ENCODE peak calls at places on chromosomes 2 and 18, in nine cellular contexts. S, O, Z, R, C, V, D, E and H are unnamed samples.
A peak's percentile ranks its signal among the peaks of the same experiment; 100 is the strongest.

GRCh38 chr18:47893047-47893446 is 37.4 kb downstream of the SMAD2 start:
- DNase-seq in S (no peak), O (no peak), Z (no peak), R (no peak), C (no peak), V (no peak), D (no peak), E (peak; percentile 21), H (no peak)

GRCh38 chr2:3025261-3025660 is 352.4 kb downstream of the EIPR1 start:
- DNase-seq in S (no peak), O (no peak), Z (no peak), R (no peak), C (no peak), V (no peak), D (no peak), E (no peak), H (no peak)

GRCh38 chr18:32104516-32104915 is 12.8 kb downstream of the RNF138 start:
- DNase-seq in S (no peak), O (no peak), Z (no peak), R (no peak), C (no peak), V (no peak), D (no peak), E (no peak), H (no peak)

GRCh38 chr18:67417864-67418523 is 98.5 kb downstream of the DSEL start:
- DNase-seq in S (no peak), O (no peak), Z (peak; percentile 39), R (no peak), C (no peak), V (no peak), D (no peak), E (peak; percentile 4), H (peak; percentile 16)

GRCh38 chr18:69890558-69890957 is 57.1 kb downstream of the CD226 start:
- DNase-seq in S (no peak), O (no peak), Z (no peak), R (no peak), C (no peak), V (no peak), D (no peak), E (no peak), H (no peak)

GRCh38 chr18:44846450-44846849 is 165.8 kb downstream of the SETBP1 start:
- DNase-seq in S (no peak), O (no peak), Z (no peak), R (no peak), C (no peak), V (no peak), D (no peak), E (no peak), H (no peak)

GRCh38 chr18:77081387-77081773 is 51.2 kb downstream of the MBP start:
- DNase-seq in S (no peak), O (no peak), Z (no peak), R (no peak), C (no peak), V (no peak), D (no peak), E (no peak), H (no peak)

GRCh38 chr2:217909156-217909820 is 93.5 kb downstream of the TNS1 start:
- DNase-seq in S (no peak), O (no peak), Z (no peak), R (peak; percentile 61), C (no peak), V (no peak), D (no peak), E (no peak), H (peak; percentile 24)

GRCh38 chr2:27954261-27954673 is 63.7 kb downstream of the BABAM2 start:
- DNase-seq in S (peak; percentile 22), O (no peak), Z (peak; percentile 58), R (no peak), C (no peak), V (no peak), D (no peak), E (no peak), H (no peak)

GRCh38 chr2:38975009-38975408 is 85.3 kb downstream of the ARHGEF33 start:
- DNase-seq in S (no peak), O (no peak), Z (no peak), R (no peak), C (no peak), V (no peak), D (no peak), E (no peak), H (no peak)

GRCh38 chr18:76839395-76839794 is 17.0 kb downstream of the ZNF236 start:
- DNase-seq in S (no peak), O (no peak), Z (no peak), R (no peak), C (no peak), V (no peak), D (no peak), E (no peak), H (no peak)

GRCh38 chr18:8839285-8839684 is 133.9 kb downstream of the MTCL1 start:
- DNase-seq in S (no peak), O (no peak), Z (no peak), R (no peak), C (peak; percentile 76), V (no peak), D (no peak), E (no peak), H (no peak)

GRCh38 chr18:22912149-22912548 is 21.0 kb upstream of the RBBP8 start:
- DNase-seq in S (no peak), O (no peak), Z (no peak), R (no peak), C (no peak), V (no peak), D (no peak), E (no peak), H (no peak)

GRCh38 chr18:22914633-22915032 is 18.5 kb upstream of the RBBP8 start:
- DNase-seq in S (no peak), O (no peak), Z (no peak), R (no peak), C (no peak), V (no peak), D (no peak), E (no peak), H (no peak)

GRCh38 chr18:22913861-22914260 is 19.3 kb upstream of the RBBP8 start:
- DNase-seq in S (peak; percentile 79), O (no peak), Z (no peak), R (no peak), C (peak; percentile 88), V (no peak), D (no peak), E (no peak), H (no peak)

GRCh38 chr18:22915337-22915736 is 17.8 kb upstream of the RBBP8 start:
- DNase-seq in S (no peak), O (no peak), Z (no peak), R (no peak), C (no peak), V (no peak), D (no peak), E (no peak), H (no peak)

DNA sequence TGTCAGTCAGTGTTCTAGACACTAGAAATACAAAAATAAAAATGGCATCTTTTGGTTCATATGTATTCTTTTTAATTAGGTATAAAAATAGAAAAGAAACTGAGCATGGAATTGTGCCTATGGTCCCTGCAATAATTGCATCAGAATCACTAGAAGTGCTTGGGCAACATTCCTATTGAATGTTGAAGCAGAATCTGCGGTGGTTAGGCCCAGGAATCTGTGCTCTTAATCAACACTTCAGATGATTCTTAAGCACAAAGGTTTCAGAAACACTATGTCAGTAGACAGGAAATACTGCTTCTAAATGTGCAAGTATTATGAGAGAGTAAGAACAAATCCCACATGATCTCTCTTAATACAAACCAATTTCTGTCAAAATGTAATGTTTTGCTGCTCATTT is 20.3 kb upstream of the RBBP8 start:
- DNase-seq in S (no peak), O (no peak), Z (no peak), R (no peak), C (no peak), V (no peak), D (no peak), E (no peak), H (no peak)
- TF ChIP-seq EP300 in S (no peak), O (no peak), Z (no peak), R (no peak), C (no peak), V (no peak), D (no peak), E (no peak), H (no peak)

GRCh38 chr2:16626497-16626896 is 39.1 kb downstream of the CYRIA start:
- DNase-seq in S (peak; percentile 23), O (no peak), Z (no peak), R (no peak), C (no peak), V (peak; percentile 40), D (no peak), E (no peak), H (peak; percentile 69)

GRCh38 chr2:16624419-16624745 is 41.3 kb downstream of the CYRIA start:
- DNase-seq in S (no peak), O (no peak), Z (no peak), R (no peak), C (no peak), V (no peak), D (no peak), E (no peak), H (no peak)

GRCh38 chr2:16623564-16624418 is 41.8 kb downstream of the CYRIA start:
- DNase-seq in S (no peak), O (no peak), Z (no peak), R (no peak), C (no peak), V (no peak), D (no peak), E (no peak), H (no peak)

GRCh38 chr2:16625759-16626158 is 39.9 kb downstream of the CYRIA start:
- DNase-seq in S (no peak), O (no peak), Z (no peak), R (no peak), C (no peak), V (no peak), D (no peak), E (no peak), H (no peak)

GRCh38 chr2:16625201-16625729 is 40.4 kb downstream of the CYRIA start:
- DNase-seq in S (peak; percentile 26), O (no peak), Z (no peak), R (no peak), C (no peak), V (peak; percentile 39), D (no peak), E (peak; percentile 29), H (no peak)
- H3K27ac ChIP-seq in S (peak overlapping the region; percentile 58), O (no peak overlapping the region), Z (no peak overlapping the region), R (no peak overlapping the region), C (no peak overlapping the region), V (no peak overlapping the region), D (peak overlapping the region; percentile 67), E (peak overlapping the region; percentile 74), H (peak overlapping the region; percentile 43)

GRCh38 chr2:126687086-126687485 is 31.1 kb downstream of the GYPC start:
- DNase-seq in S (no peak), O (no peak), Z (no peak), R (no peak), C (no peak), V (no peak), D (no peak), E (no peak), H (no peak)
- TF ChIP-seq EP300 in S (no peak), O (no peak), Z (no peak), R (no peak), C (no peak), V (no peak), D (no peak), E (no peak), H (no peak)

DNA sequence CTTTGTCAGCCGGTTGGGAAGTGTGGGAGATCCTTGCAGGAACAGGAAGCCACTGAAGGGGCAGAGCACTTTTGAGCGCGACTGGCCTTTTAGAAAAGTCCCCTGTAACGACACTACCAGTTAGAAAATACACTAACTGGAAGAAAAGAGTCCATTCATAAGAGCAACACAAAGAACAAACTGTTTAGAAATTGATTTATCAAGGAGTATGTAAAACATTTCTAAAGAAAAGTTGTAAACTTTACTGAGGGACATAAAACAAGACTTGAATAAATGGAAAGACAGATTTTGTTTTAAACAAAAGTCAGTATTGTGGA is 29.8 kb upstream of the POMC start:
- DNase-seq in S (no peak), O (no peak), Z (no peak), R (no peak), C (no peak), V (no peak), D (no peak), E (no peak), H (no peak)
- H3K27ac ChIP-seq in S (no peak overlapping the region), O (no peak overlapping the region), Z (no peak overlapping the region), R (no peak overlapping the region), C (no peak overlapping the region), V (no peak overlapping the region), D (no peak overlapping the region), E (no peak overlapping the region), H (no peak overlapping the region)